ENCODE peak calls at places on chromosome 2, in five cellular contexts. One of them, this sample, is unnamed. For H3K4me1, the result is how much of the 10 kb centered on the place peaks cover.

GRCh38 chr2:219514196-219514761 is at the start of gene ASIC4:
- DNase-seq in ovary: no peak
- DNase-seq in aorta: no peak
- DNase-seq in fibroblast of lung: no peak
- DNase-seq in PC-3: no peak
- DNase-seq in this sample: no peak

GRCh38 chr2:135638825-135639224 is 102.8 kb upstream of the UBXN4 start:
- DNase-seq in ovary: no peak
- DNase-seq in PC-3: no peak
- DNase-seq in aorta: no peak
- DNase-seq in fibroblast of lung: no peak
- DNase-seq in this sample: no peak

GRCh38 chr2:20179755-20180594 is 45.0 kb downstream of the SDC1 start:
- DNase-seq in aorta: peak
- DNase-seq in ovary: no peak
- DNase-seq in PC-3: peak
- DNase-seq in fibroblast of lung: no peak
- DNase-seq in this sample: no peak

GRCh38 chr2:12675352-12675795 is 41.4 kb upstream of the TRIB2 start:
- DNase-seq in PC-3: peak
- DNase-seq in fibroblast of lung: peak
- DNase-seq in ovary: no peak
- DNase-seq in aorta: no peak
- DNase-seq in this sample: no peak

GRCh38 chr2:210617732-210618330 is 61.4 kb downstream of the CPS1 start:
- DNase-seq in ovary: no peak
- DNase-seq in aorta: no peak
- DNase-seq in fibroblast of lung: peak
- DNase-seq in PC-3: peak
- DNase-seq in this sample: no peak

GRCh38 chr2:202317080-202317859 is 51.7 kb downstream of the NOP58 start:
- DNase-seq in aorta: no peak
- DNase-seq in ovary: peak
- DNase-seq in PC-3: peak
- DNase-seq in fibroblast of lung: peak
- DNase-seq in this sample: peak

GRCh38 chr2:19369341-19369955 is 11.0 kb upstream of the OSR1 start:
- DNase-seq in aorta: no peak
- DNase-seq in PC-3: peak
- DNase-seq in ovary: no peak
- DNase-seq in fibroblast of lung: peak
- DNase-seq in this sample: no peak

GRCh38 chr2:24076849-24077534 is 866 bp upstream of the SF3B6 start:
- DNase-seq in fibroblast of lung: no peak
- DNase-seq in ovary: no peak
- DNase-seq in PC-3: no peak
- DNase-seq in aorta: no peak
- DNase-seq in this sample: no peak

GRCh38 chr2:136770384-136770783 is 5.0 kb downstream of the THSD7B start:
- DNase-seq in ovary: no peak
- DNase-seq in fibroblast of lung: no peak
- DNase-seq in aorta: no peak
- DNase-seq in PC-3: no peak
- DNase-seq in this sample: no peak

GRCh38 chr2:201972621-201973255 is 60.9 kb upstream of the FZD7 start:
- DNase-seq in fibroblast of lung: no peak
- DNase-seq in ovary: no peak
- DNase-seq in aorta: no peak
- DNase-seq in PC-3: no peak
- DNase-seq in this sample: no peak

GRCh38 chr2:143717532-143718168 is 588.4 kb downstream of the ARHGAP15 start:
- DNase-seq in fibroblast of lung: peak
- DNase-seq in ovary: no peak
- DNase-seq in PC-3: no peak
- DNase-seq in aorta: peak
- DNase-seq in this sample: no peak

DNA sequence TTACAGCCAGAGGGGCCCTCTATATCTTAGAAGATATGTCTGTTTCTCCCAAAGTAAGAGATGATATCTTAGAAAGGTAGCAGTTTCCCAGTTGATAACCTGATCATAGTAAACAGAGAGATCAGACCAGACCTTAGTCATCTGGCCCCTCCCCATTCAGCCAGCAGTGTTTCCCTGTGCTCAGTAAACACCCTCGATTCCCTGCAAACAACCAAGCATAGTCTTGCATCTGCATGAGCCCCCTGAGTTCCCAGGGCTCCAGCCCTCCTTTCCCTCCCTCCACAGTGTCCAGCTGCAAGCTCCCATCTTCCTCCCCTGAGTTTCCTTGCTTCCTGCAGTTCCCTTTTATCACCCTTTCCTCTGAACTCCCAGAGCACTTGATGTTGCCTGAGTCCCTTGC is 20.3 kb downstream of the NRP2 start:
- DNase-seq in ovary: no peak
- DNase-seq in fibroblast of lung: no peak
- DNase-seq in PC-3: peak
- DNase-seq in aorta: no peak
- DNase-seq in this sample: no peak
- H3K4me1 ChIP-seq in ovary: half or more
- H3K4me1 ChIP-seq in fibroblast of lung: under half
- H3K4me1 ChIP-seq in PC-3: under half
- H3K4me1 ChIP-seq in aorta: under half
- H3K4me1 ChIP-seq in this sample: under half

DNA sequence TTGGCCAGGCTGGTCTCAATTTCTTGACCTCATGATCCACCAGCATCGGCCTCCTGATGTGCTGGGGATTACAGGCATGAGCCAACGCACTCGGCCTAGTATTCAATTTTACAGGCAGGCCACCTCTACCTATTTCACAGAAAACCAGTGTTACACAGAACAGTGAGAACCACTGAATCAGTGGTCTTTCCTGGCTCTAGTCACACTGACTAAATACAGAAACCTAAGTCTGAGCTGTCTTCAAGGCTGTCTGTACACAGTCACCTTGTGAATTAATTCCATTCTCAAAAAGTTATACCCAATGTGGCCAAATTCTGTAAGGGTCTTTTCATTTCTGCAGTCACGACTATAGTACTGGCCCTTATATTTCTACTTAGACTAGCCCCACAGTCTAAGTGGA is 3.5 kb downstream of the RNF149 start:
- DNase-seq in PC-3: no peak
- DNase-seq in fibroblast of lung: no peak
- DNase-seq in aorta: no peak
- DNase-seq in ovary: no peak
- DNase-seq in this sample: no peak
- H3K4me1 ChIP-seq in PC-3: under half
- H3K4me1 ChIP-seq in fibroblast of lung: under half
- H3K4me1 ChIP-seq in aorta: under half
- H3K4me1 ChIP-seq in ovary: under half
- H3K4me1 ChIP-seq in this sample: half or more

GRCh38 chr2:8168876-8169275 is 513.0 kb upstream of the ID2 start:
- DNase-seq in PC-3: no peak
- DNase-seq in aorta: no peak
- DNase-seq in fibroblast of lung: no peak
- DNase-seq in ovary: no peak
- DNase-seq in this sample: no peak

GRCh38 chr2:8169443-8169842 is 512.4 kb upstream of the ID2 start:
- DNase-seq in ovary: no peak
- DNase-seq in PC-3: peak
- DNase-seq in fibroblast of lung: peak
- DNase-seq in aorta: no peak
- DNase-seq in this sample: no peak

GRCh38 chr2:8171608-8172007 is 510.2 kb upstream of the ID2 start:
- DNase-seq in aorta: no peak
- DNase-seq in PC-3: no peak
- DNase-seq in fibroblast of lung: no peak
- DNase-seq in ovary: no peak
- DNase-seq in this sample: no peak

GRCh38 chr2:8170954-8171353 is 510.9 kb upstream of the ID2 start:
- DNase-seq in fibroblast of lung: no peak
- DNase-seq in ovary: no peak
- DNase-seq in aorta: no peak
- DNase-seq in PC-3: no peak
- DNase-seq in this sample: no peak

DNA sequence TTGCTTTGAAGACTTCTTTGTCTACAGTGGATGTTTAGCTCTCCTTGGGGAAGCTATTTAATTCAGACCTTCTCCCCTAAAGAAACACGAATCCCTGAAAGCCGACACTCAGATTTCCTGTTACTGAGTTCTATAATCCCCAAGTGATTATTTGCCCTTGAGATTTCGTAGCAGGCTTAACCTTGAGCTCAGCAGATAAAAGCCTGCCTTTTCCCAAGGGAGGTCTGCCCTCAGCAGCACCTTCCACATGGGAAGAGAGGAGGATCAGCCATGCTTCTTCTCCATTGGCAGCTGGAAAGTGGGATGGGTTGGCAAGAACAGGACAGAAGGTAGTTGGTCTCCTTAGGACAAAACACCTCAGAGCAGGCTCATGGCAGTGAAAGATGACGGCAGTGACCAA is 511.3 kb upstream of the ID2 start:
- DNase-seq in ovary: no peak
- DNase-seq in fibroblast of lung: no peak
- DNase-seq in PC-3: no peak
- DNase-seq in aorta: no peak
- DNase-seq in this sample: no peak
- H3K4me1 ChIP-seq in ovary: under half
- H3K4me1 ChIP-seq in fibroblast of lung: under half
- H3K4me1 ChIP-seq in PC-3: under half
- H3K4me1 ChIP-seq in aorta: under half
- H3K4me1 ChIP-seq in this sample: under half

DNA sequence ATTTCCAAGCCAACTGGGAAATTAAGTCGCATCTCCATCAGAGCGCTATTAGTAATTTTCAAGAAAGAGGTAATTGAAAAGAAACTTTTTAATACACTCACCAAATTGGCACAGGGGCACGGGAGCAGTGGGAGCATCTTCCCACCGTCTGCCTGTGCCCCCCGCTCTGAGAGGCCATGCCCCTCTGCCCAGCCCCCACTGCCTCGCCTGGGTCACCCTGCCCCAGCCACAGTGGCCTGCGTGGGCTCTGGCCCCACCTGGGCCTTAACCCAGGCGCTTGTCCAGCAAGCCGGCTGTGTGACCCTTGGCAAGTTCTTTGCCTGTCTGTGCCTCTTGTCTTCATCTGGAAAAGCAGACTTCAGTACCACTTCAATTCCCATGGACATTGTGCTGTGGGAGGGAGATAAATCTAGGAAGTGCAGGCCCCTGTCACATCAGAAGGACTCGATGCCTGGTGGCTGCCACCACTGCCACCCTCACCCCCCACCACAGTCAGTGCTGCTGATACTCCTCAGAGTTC is 31.9 kb downstream of the GLI2 start:
- DNase-seq in ovary: no peak
- DNase-seq in aorta: peak
- DNase-seq in PC-3: no peak
- DNase-seq in fibroblast of lung: no peak
- DNase-seq in this sample: peak
- H3K4me1 ChIP-seq in ovary: half or more
- H3K4me1 ChIP-seq in aorta: under half
- H3K4me1 ChIP-seq in PC-3: under half
- H3K4me1 ChIP-seq in fibroblast of lung: half or more
- H3K4me1 ChIP-seq in this sample: under half

GRCh38 chr2:174977364-174977763 is 27.8 kb downstream of the CHN1 start:
- DNase-seq in PC-3: no peak
- DNase-seq in ovary: no peak
- DNase-seq in aorta: no peak
- DNase-seq in fibroblast of lung: no peak
- DNase-seq in this sample: no peak
- H3K4me1 ChIP-seq in PC-3: under half
- H3K4me1 ChIP-seq in ovary: under half
- H3K4me1 ChIP-seq in aorta: under half
- H3K4me1 ChIP-seq in fibroblast of lung: under half
- H3K4me1 ChIP-seq in this sample: under half

DNA sequence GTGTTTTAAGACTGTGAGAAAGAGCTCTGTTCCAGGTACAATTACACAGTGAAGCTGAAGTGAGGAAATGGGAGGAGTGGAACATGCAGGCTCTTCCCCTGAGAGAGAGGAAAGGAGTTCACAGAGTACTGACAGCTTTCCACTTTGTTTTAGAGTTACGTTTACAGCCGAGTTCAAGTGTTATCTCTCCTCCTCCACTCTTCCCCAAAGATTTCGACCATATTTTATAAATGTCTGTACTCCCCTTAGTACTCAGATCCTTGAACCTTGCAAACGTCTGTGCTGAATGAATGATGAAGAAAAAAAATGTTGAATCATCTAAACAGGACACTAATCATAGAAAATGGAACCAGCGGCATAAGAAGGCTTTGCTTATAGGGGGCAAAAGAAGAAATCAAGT is 121.6 kb downstream of the THADA start:
- DNase-seq in fibroblast of lung: no peak
- DNase-seq in ovary: no peak
- DNase-seq in PC-3: no peak
- DNase-seq in aorta: no peak
- DNase-seq in this sample: no peak
- H3K4me1 ChIP-seq in fibroblast of lung: under half
- H3K4me1 ChIP-seq in ovary: under half
- H3K4me1 ChIP-seq in PC-3: under half
- H3K4me1 ChIP-seq in aorta: under half
- H3K4me1 ChIP-seq in this sample: under half

DNA sequence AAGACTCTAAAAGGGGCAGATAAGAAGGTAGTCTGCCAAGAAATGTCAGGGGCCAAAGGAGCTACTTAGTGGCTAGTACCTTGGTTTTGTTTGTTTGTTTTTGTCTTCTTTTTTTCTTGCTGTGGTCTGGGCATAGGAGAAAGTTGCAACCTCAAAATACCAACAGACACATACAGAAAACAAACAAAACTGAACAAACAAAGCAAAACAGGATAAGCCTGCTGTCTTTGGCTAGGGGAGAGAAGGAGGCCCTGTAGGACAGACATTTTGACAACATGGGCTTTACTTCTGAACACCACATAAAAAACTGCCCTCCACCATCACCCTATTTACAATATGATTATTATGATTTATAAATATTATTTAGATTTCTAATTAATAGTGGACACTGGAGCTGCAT is 460.8 kb downstream of the PTH2R start:
- DNase-seq in fibroblast of lung: no peak
- DNase-seq in PC-3: no peak
- DNase-seq in ovary: no peak
- DNase-seq in aorta: no peak
- DNase-seq in this sample: no peak
- H3K4me1 ChIP-seq in fibroblast of lung: under half
- H3K4me1 ChIP-seq in PC-3: under half
- H3K4me1 ChIP-seq in ovary: under half
- H3K4me1 ChIP-seq in aorta: under half
- H3K4me1 ChIP-seq in this sample: under half

This sample was measured in gastrocnemius medialis.